ENCODE peak calls at places on chromosomes 4 and X, in five cellular contexts. B, N, V, M and E are unnamed samples.

GRCh38 chr4:7964459-7964858 is 24.8 kb upstream of the AFAP1 start:
- DNase-seq in M (no peak), N (no peak), B (no peak), V (no peak), E (no peak)

GRCh38 chr4:123877561-123877960 is 481.0 kb downstream of the SPRY1 start:
- DNase-seq in M (no peak), N (no peak), B (peak), V (peak), E (peak)

GRCh38 chr4:7661846-7662506 is 227.2 kb upstream of the PSAPL1 start:
- DNase-seq in M (no peak), N (no peak), V (no peak), B (no peak), E (no peak)

GRCh38 chrX:120402363-120402762 is 40.5 kb downstream of the ATP1B4 start:
- DNase-seq in M (no peak), B (no peak), V (no peak), N (peak), E (no peak)

GRCh38 chr4:179095585-179096228 is 1653.5 kb upstream of the AGA start:
- DNase-seq in N (no peak), B (peak), M (no peak), V (peak), E (peak)

GRCh38 chr4:5458676-5459075 is 249.7 kb downstream of the EVC2 start:
- DNase-seq in B (no peak), N (no peak), M (no peak), V (no peak), E (no peak)

GRCh38 chr4:66653937-66654336 is 891.4 kb downstream of the CENPC start:
- DNase-seq in B (peak), V (no peak), N (no peak), M (no peak), E (peak)

GRCh38 chr4:183424109-183424751 is 20.2 kb upstream of the CDKN2AIP start:
- DNase-seq in N (no peak), V (no peak), B (no peak), M (no peak), E (no peak)

GRCh38 chr4:88138561-88138960 is 19.9 kb downstream of the ABCG2 start:
- DNase-seq in M (no peak), N (peak), V (peak), B (peak), E (peak)

GRCh38 chrX:149010026-149010898 is 494.8 kb downstream of the IDS start:
- DNase-seq in B (no peak), V (no peak), N (no peak), M (no peak), E (no peak)

GRCh38 chr4:7103599-7104365 is 35.9 kb upstream of the GRPEL1 start:
- DNase-seq in B (no peak), M (peak), N (no peak), V (peak), E (no peak)

GRCh38 chrX:2595258-2595657 is 94.5 kb upstream of the DHRSX start:
- DNase-seq in N (peak), M (no peak), B (peak), V (peak), E (peak)

GRCh38 chrX:68995780-68996551 is 167.1 kb downstream of the EFNB1 start:
- DNase-seq in M (no peak), B (peak), N (peak), V (peak), E (peak)

GRCh38 chr4:20281453-20281852 is 29.7 kb downstream of the SLIT2 start:
- DNase-seq in V (no peak), M (no peak), B (no peak), N (no peak), E (no peak)

GRCh38 chr4:187183826-187184225 is 460.2 kb upstream of the FAT1 start:
- DNase-seq in M (no peak), N (no peak), B (peak), V (no peak), E (peak)

GRCh38 chr4:54067163-54067562 is 2.8 kb upstream of the CHIC2 start:
- DNase-seq in V (peak), N (peak), M (no peak), B (peak), E (peak)

GRCh38 chrX:40470830-40471429 is 109.8 kb upstream of the ATP6AP2 start:
- DNase-seq in N (no peak), V (no peak), B (peak), M (no peak), E (no peak)

GRCh38 chrX:119734897-119735339 is 23.5 kb upstream of the SOWAHD start:
- DNase-seq in M (peak), N (no peak), V (no peak), B (no peak), E (no peak)

GRCh38 chr4:101136373-101137370 is 210.7 kb downstream of the PPP3CA start:
- DNase-seq in V (no peak), N (no peak), B (no peak), M (no peak), E (no peak)

GRCh38 chrX:135596495-135596894 is 76.0 kb downstream of the INTS6L start:
- DNase-seq in N (peak), B (peak), M (peak), V (peak), E (no peak)

GRCh38 chr4:153440475-153440874 is 25.7 kb upstream of the TMEM131L start:
- DNase-seq in M (no peak), V (no peak), N (no peak), B (no peak), E (no peak)

GRCh38 chr4:86894465-86894864 is 2.2 kb upstream of the C4orf36 start:
- DNase-seq in V (peak), B (peak), M (no peak), N (no peak), E (peak)

GRCh38 chr4:80407246-80407645 is 71.7 kb downstream of the CFAP299 start:
- DNase-seq in M (no peak), N (no peak), B (peak), V (peak), E (peak)

GRCh38 chr4:139281212-139281611 is 1.2 kb upstream of the MGARP start:
- DNase-seq in B (no peak), M (no peak), N (no peak), V (no peak), E (no peak)

GRCh38 chrX:10952619-10953018 is 158.5 kb upstream of the HCCS start:
- DNase-seq in V (peak), N (no peak), M (no peak), B (no peak), E (no peak)

GRCh38 chr4:158051401-158052235 is 121.2 kb downstream of the GASK1B start:
- DNase-seq in M (no peak), B (peak), V (peak), N (peak), E (peak)

GRCh38 chr4:88609387-88609786 is 17.1 kb downstream of the HERC3 start:
- DNase-seq in N (no peak), B (no peak), V (no peak), M (no peak), E (no peak)

GRCh38 chr4:10077492-10078335 is 38.9 kb downstream of the WDR1 start:
- DNase-seq in V (no peak), B (no peak), N (no peak), M (no peak), E (no peak)

GRCh38 chr4:88409206-88409605 is 30.6 kb downstream of the HERC6 start:
- DNase-seq in V (no peak), N (no peak), B (no peak), M (no peak), E (no peak)

GRCh38 chrX:15686818-15687685 is 22.4 kb upstream of the CLTRN start:
- DNase-seq in B (peak), V (peak), M (peak), N (peak), E (peak)

GRCh38 chr4:118410143-118410542 is 57.3 kb upstream of the PRSS12 start:
- DNase-seq in V (peak), M (peak), B (peak), N (peak), E (peak)

GRCh38 chrX:69214463-69214862 is 49.2 kb upstream of the PJA1 start:
- DNase-seq in V (no peak), B (no peak), M (no peak), N (no peak), E (no peak)

GRCh38 chr4:95889662-95890061 is 49.8 kb downstream of the PDHA2 start:
- DNase-seq in V (no peak), N (peak), B (peak), M (no peak), E (peak)

GRCh38 chrX:64204252-64204651 is 1.3 kb downstream of the AMER1 start:
- DNase-seq in N (no peak), M (peak), V (peak), B (peak), E (no peak)

GRCh38 chrX:124211312-124211942 is 121.0 kb upstream of the TEX13D start:
- DNase-seq in N (peak), B (no peak), M (peak), V (peak), E (no peak)

GRCh38 chr4:175252642-175253041 is 334.5 kb downstream of the ADAM29 start:
- DNase-seq in B (no peak), N (no peak), V (no peak), M (no peak), E (no peak)

DNA sequence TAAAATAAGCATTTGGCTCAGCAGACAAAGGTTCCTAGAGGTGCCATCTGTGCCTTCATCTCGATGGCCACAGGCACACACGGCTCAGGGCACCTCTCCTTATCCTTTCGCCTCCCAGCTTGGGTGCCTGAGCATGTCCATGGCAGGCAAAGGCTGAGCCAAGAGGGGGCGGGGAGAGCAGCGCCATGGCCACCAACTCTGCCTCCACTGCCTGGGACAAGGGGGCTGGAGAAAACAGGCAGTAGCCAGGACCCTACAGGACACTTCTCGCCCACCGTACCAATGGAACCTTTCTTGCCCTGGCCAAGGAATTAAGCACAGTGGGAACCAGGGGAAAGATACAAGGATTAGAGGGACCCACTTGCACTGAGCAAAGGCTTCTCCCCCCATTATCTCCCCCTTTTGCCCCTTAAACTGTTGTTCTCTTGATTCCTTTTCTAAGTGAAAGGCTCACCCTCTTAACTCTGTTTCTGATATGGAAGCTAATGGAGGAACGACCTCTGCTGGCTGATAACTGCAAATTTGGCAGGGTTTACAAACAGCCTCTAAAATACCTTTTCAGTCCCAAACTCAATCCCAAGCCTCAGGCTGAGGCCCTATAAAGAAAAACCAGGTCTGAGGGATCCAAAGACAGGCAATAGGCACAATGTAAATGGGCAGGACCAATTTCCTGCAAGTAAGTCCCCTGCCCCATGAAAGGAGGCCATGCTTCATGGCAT is 335.2 kb downstream of the ADAM29 start:
- DNase-seq in M (no peak), V (no peak), B (no peak), N (no peak), E (no peak)
- TF ChIP-seq CTCF in M (peak), V (no peak), B (no peak), N (peak), E (no peak)

DNA sequence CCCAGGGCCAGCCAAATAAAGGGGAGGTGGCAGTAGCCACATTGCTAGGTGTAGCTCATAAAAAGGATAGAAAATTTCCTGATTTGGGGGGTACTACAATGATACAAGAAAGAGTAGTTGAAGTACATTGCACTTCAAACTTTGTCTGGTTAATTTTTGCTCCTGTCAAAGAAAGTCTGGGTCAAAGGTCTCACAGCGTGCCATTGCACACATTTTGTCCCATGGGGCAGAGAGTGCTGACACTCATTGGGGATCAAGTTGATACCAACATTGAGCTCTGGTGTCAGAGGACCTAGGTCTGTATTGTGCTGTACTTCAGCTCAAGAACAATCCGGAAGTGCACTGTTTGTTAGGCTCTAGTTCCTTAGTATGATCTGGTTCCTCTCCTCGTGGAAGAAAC is 229.2 kb upstream of the AGTR2 start:
- DNase-seq in V (no peak), N (no peak), B (no peak), M (no peak), E (no peak)
- H2AFZ ChIP-seq in V (no peak), N (no peak), B (no peak), M (no peak), E (no peak)

DNA sequence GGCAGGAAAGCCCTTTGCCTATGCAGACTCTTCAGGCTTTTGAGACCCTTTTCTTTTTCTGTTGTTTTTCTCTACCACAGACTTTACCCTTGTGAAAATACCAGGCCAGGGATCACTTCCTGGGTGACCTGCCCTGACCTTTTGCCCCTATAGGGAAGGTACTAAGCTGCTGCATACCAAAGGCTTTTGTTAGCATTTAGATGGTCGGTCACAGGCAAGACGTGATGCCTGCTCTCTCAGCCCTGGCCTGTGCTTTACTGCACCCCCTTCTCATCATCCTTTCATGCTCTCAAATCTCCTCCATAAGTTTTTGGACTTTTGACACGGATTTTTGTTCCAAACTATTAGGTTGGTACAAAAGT is 98.2 kb downstream of the ARHGAP10 start:
- DNase-seq in V (no peak), N (no peak), B (no peak), M (no peak), E (no peak)
- TF ChIP-seq CTCF in V (no peak), N (no peak), B (no peak), M (no peak), E (no peak)

GRCh38 chrX:134460861-134461218 is 875 bp downstream of the HPRT1 start:
- DNase-seq in N (peak), V (peak), B (peak), M (no peak), E (no peak)
- H2AFZ ChIP-seq in N (peak), V (peak), B (peak), M (peak), E (peak)